ENCODE peak calls at places on chromosomes 13 and 19, in eight cellular contexts. Y, F, B, N, M, O, I and E are unnamed samples. For H3K9me3, the result is how much of the 10 kb centered on the place peaks cover.

GRCh38 chr19:45498411-45499195 is at the start of gene PPM1N:
- DNase-seq in Y (peak), F (no peak), B (no peak), N (no peak), M (no peak), O (peak), I (peak), E (no peak)

GRCh38 chr19:12841094-12841493 is 2.8 kb downstream of the MAST1 start:
- DNase-seq in Y (peak), F (no peak), B (peak), N (no peak), M (no peak), O (peak), I (no peak), E (peak)

GRCh38 chr13:114339779-114340534 is 25.7 kb downstream of the CHAMP1 start:
- DNase-seq in Y (no peak), F (peak), B (peak), N (no peak), M (no peak), O (peak), I (no peak), E (peak)

GRCh38 chr19:48741222-48741999 is 1.0 kb upstream of the RASIP1 start:
- DNase-seq in Y (peak), F (no peak), B (peak), N (peak), M (peak), O (no peak), I (peak), E (peak)

GRCh38 chr19:47514151-47514868 is 553 bp downstream of the NAPA start:
- DNase-seq in Y (no peak), F (no peak), B (peak), N (no peak), M (no peak), O (no peak), I (peak), E (no peak)

GRCh38 chr19:34540811-34541557 is 59.4 kb downstream of the WTIP start:
- DNase-seq in Y (no peak), F (no peak), B (no peak), N (no peak), M (no peak), O (no peak), I (no peak), E (no peak)

GRCh38 chr19:17001603-17002183 is 24.9 kb downstream of the CPAMD8 start:
- DNase-seq in Y (no peak), F (no peak), B (no peak), N (no peak), M (peak), O (no peak), I (peak), E (no peak)

GRCh38 chr13:108060111-108060510 is 155.2 kb downstream of the LIG4 start:
- DNase-seq in Y (no peak), F (no peak), B (no peak), N (no peak), M (no peak), O (no peak), I (no peak), E (no peak)

GRCh38 chr19:43699506-43700367 is 16.1 kb upstream of the IRGC start:
- DNase-seq in Y (peak), F (no peak), B (peak), N (peak), M (peak), O (peak), I (peak), E (peak)

GRCh38 chr13:99385940-99386339 is 78.7 kb upstream of the GPR183 start:
- DNase-seq in Y (no peak), F (no peak), B (no peak), N (no peak), M (no peak), O (no peak), I (no peak), E (no peak)

GRCh38 chr19:41172297-41173164 is 20.5 kb upstream of the CYP2S1 start:
- DNase-seq in Y (no peak), F (no peak), B (no peak), N (no peak), M (no peak), O (no peak), I (no peak), E (no peak)

GRCh38 chr13:79423801-79424642 is 18.0 kb upstream of the RBM26 start:
- DNase-seq in Y (peak), F (no peak), B (no peak), N (no peak), M (no peak), O (peak), I (no peak), E (peak)

GRCh38 chr19:40533508-40533907 is 43.2 kb upstream of the SHKBP1 start:
- DNase-seq in Y (no peak), F (no peak), B (no peak), N (no peak), M (no peak), O (no peak), I (no peak), E (no peak)

GRCh38 chr19:45607071-45608029 is 5.3 kb upstream of the GPR4 start:
- DNase-seq in Y (peak), F (peak), B (peak), N (peak), M (peak), O (peak), I (peak), E (peak)

GRCh38 chr13:108276060-108276459 is 6.5 kb downstream of the TNFSF13B start:
- DNase-seq in Y (no peak), F (peak), B (peak), N (peak), M (peak), O (no peak), I (no peak), E (no peak)

GRCh38 chr13:20988909-20989735 is 72.3 kb downstream of the LATS2 start:
- DNase-seq in Y (no peak), F (no peak), B (no peak), N (no peak), M (no peak), O (no peak), I (no peak), E (peak)

GRCh38 chr19:40610396-40611064 is 9.4 kb downstream of the LTBP4 start:
- DNase-seq in Y (no peak), F (peak), B (peak), N (peak), M (peak), O (no peak), I (peak), E (no peak)

GRCh38 chr19:48739400-48739825 is 997 bp downstream of the RASIP1 start:
- DNase-seq in Y (no peak), F (no peak), B (no peak), N (peak), M (no peak), O (no peak), I (no peak), E (no peak)

GRCh38 chr13:32639502-32640105 is 53.4 kb downstream of the PDS5B start:
- DNase-seq in Y (peak), F (no peak), B (peak), N (peak), M (no peak), O (peak), I (no peak), E (peak)

GRCh38 chr13:104140557-104140956 is 1074.3 kb upstream of the SLC10A2 start:
- DNase-seq in Y (no peak), F (no peak), B (no peak), N (no peak), M (no peak), O (no peak), I (no peak), E (no peak)

GRCh38 chr13:33931397-33931987 is 113.5 kb downstream of the RFC3 start:
- DNase-seq in Y (peak), F (no peak), B (peak), N (peak), M (no peak), O (peak), I (no peak), E (peak)

DNA sequence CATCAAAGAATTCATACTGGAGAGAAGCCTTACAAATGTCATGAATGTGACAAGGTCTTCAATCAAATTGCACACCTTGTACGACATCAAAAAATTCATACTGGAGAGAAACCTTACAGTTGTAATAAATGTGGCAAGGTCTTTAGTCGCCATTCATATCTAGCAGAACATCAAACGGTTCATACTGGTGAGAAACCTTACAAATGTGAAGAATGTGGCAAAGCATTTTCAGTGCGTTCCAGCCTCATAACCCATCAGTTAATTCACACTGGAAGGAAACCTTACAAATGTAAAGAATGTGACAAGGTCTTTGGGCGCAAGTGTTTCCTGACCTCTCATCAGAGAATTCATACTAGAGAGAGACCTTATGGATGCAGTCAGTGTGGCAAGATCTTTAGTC is 13.2 kb upstream of the ZNF534 start:
- DNase-seq in Y (no peak), F (no peak), B (no peak), N (no peak), M (no peak), O (no peak), I (no peak), E (no peak)
- H3K9me3 ChIP-seq in Y (under half), F (under half), B (half or more), N (half or more), M (half or more), O (half or more), I (half or more), E (under half)

DNA sequence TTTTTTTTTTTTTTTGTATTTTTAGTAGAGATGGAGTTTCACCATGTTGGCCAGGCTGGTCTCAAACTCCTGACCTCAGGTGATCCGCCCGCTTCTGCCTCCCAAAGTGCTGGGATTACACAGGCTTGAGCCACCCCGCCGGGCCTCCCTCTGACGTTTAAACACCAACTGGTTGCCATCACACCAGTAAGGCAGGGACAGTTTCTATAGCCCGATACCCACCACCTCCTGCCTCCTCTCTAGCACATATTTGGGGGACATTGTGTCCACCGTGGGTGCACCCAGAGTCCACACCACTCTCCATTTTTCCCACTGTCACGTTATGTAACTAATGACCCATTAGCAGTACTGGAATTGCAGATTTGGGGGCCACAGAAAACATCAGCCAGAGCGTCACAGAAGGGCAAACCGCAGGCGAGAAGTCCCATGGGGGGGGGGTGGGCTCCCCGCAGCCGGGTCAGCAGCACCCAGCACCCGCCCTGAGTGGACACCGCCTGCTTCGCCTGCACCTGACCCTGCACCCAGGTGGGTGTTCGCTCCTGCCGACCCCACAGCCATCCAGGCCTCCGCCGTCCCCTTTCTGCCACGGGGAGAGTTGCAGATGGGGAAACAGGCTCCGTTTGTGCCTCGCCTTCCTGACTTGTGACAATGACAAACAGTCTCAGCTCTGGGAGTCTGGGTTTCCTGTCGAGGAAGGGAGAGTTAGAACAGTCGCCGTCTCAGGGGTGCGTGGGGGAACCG is 3.6 kb downstream of the ONECUT3 start:
- DNase-seq in Y (no peak), F (no peak), B (no peak), N (no peak), M (no peak), O (no peak), I (no peak), E (no peak)
- H3K4me3 ChIP-seq in Y (no peak), F (no peak), B (no peak), N (no peak), M (no peak), O (no peak), I (no peak), E (no peak)

GRCh38 chr19:15529774-15530372 is 21.5 kb downstream of the CYP4F22 start:
- DNase-seq in Y (no peak), F (no peak), B (no peak), N (no peak), M (no peak), O (no peak), I (no peak), E (no peak)
- H3K9me3 ChIP-seq in Y (under half), F (under half), B (under half), N (under half), M (under half), O (under half), I (under half), E (under half)

GRCh38 chr19:1748115-1748702 is 5.1 kb upstream of the ONECUT3 start:
- DNase-seq in Y (no peak), F (no peak), B (no peak), N (no peak), M (no peak), O (no peak), I (peak), E (no peak)
- H3K4me3 ChIP-seq in Y (no peak), F (no peak), B (no peak), N (no peak), M (no peak), O (no peak), I (no peak), E (no peak)

GRCh38 chr19:51318687-51319675 is 7.5 kb downstream of the IGLON5 start:
- DNase-seq in Y (no peak), F (no peak), B (no peak), N (no peak), M (no peak), O (no peak), I (peak), E (no peak)
- H3K9me3 ChIP-seq in Y (under half), F (under half), B (under half), N (under half), M (under half), O (under half), I (under half), E (under half)